ENCODE peak calls at places on chromosomes 16 and 17, in four cellular contexts. One of them, this sample, is unnamed. For H3K36me3, the result is how much of the 10 kb centered on the place peaks cover.

GRCh38 chr17:14468858-14469257 is 168.0 kb downstream of the HS3ST3B1 start:
- DNase-seq in tibial artery: no peak
- DNase-seq in heart right ventricle: no peak
- DNase-seq in upper lobe of right lung: no peak
- DNase-seq in this sample: no peak

GRCh38 chr16:50366126-50366525 is 2.7 kb downstream of the BRD7 start:
- DNase-seq in tibial artery: no peak
- DNase-seq in upper lobe of right lung: no peak
- DNase-seq in heart right ventricle: no peak
- DNase-seq in this sample: no peak

GRCh38 chr16:67516296-67517177 is 12.1 kb upstream of the RIPOR1 start:
- DNase-seq in heart right ventricle: no peak
- DNase-seq in tibial artery: no peak
- DNase-seq in upper lobe of right lung: no peak
- DNase-seq in this sample: peak

GRCh38 chr16:87560428-87561199 is 41.7 kb upstream of the JPH3 start:
- DNase-seq in tibial artery: peak
- DNase-seq in upper lobe of right lung: peak
- DNase-seq in heart right ventricle: peak
- DNase-seq in this sample: peak

GRCh38 chr17:51507444-51507843 is 247.1 kb downstream of the UTP18 start:
- DNase-seq in upper lobe of right lung: no peak
- DNase-seq in heart right ventricle: no peak
- DNase-seq in tibial artery: no peak
- DNase-seq in this sample: no peak

GRCh38 chr17:29240477-29240876 is 6.2 kb upstream of the CRYBA1 start:
- DNase-seq in tibial artery: no peak
- DNase-seq in upper lobe of right lung: no peak
- DNase-seq in heart right ventricle: no peak
- DNase-seq in this sample: no peak

GRCh38 chr17:27878776-27879562 is 14.2 kb downstream of the LYRM9 start:
- DNase-seq in heart right ventricle: peak
- DNase-seq in upper lobe of right lung: no peak
- DNase-seq in tibial artery: no peak
- DNase-seq in this sample: no peak

GRCh38 chr17:51743477-51743876 is 415.0 kb downstream of the CA10 start:
- DNase-seq in tibial artery: no peak
- DNase-seq in heart right ventricle: no peak
- DNase-seq in upper lobe of right lung: no peak
- DNase-seq in this sample: no peak

GRCh38 chr16:78292726-78293380 is 193.4 kb downstream of the WWOX start:
- DNase-seq in heart right ventricle: no peak
- DNase-seq in upper lobe of right lung: no peak
- DNase-seq in tibial artery: no peak
- DNase-seq in this sample: no peak

GRCh38 chr17:71501716-71502115 is 619.1 kb upstream of the SOX9 start:
- DNase-seq in upper lobe of right lung: no peak
- DNase-seq in tibial artery: no peak
- DNase-seq in heart right ventricle: no peak
- DNase-seq in this sample: no peak

GRCh38 chr16:58116046-58116445 is 13.1 kb downstream of the CFAP20 start:
- DNase-seq in tibial artery: no peak
- DNase-seq in upper lobe of right lung: no peak
- DNase-seq in heart right ventricle: no peak
- DNase-seq in this sample: no peak
- H3K36me3 ChIP-seq in tibial artery: under half
- H3K36me3 ChIP-seq in upper lobe of right lung: under half
- H3K36me3 ChIP-seq in heart right ventricle: under half
- H3K36me3 ChIP-seq in this sample: under half

GRCh38 chr17:81238490-81238814 is 403 bp downstream of the TEPSIN start:
- DNase-seq in heart right ventricle: no peak
- DNase-seq in tibial artery: no peak
- DNase-seq in upper lobe of right lung: no peak
- DNase-seq in this sample: no peak
- H3K27ac ChIP-seq in heart right ventricle: peak
- H3K27ac ChIP-seq in tibial artery: peak
- H3K27ac ChIP-seq in upper lobe of right lung: peak
- H3K27ac ChIP-seq in this sample: no peak

GRCh38 chr16:18827890-18828289 is 26.5 kb upstream of the ARL6IP1 start:
- DNase-seq in heart right ventricle: no peak
- DNase-seq in upper lobe of right lung: no peak
- DNase-seq in tibial artery: no peak
- DNase-seq in this sample: no peak
- H3K36me3 ChIP-seq in heart right ventricle: half or more
- H3K36me3 ChIP-seq in upper lobe of right lung: half or more
- H3K36me3 ChIP-seq in tibial artery: half or more
- H3K36me3 ChIP-seq in this sample: under half

DNA sequence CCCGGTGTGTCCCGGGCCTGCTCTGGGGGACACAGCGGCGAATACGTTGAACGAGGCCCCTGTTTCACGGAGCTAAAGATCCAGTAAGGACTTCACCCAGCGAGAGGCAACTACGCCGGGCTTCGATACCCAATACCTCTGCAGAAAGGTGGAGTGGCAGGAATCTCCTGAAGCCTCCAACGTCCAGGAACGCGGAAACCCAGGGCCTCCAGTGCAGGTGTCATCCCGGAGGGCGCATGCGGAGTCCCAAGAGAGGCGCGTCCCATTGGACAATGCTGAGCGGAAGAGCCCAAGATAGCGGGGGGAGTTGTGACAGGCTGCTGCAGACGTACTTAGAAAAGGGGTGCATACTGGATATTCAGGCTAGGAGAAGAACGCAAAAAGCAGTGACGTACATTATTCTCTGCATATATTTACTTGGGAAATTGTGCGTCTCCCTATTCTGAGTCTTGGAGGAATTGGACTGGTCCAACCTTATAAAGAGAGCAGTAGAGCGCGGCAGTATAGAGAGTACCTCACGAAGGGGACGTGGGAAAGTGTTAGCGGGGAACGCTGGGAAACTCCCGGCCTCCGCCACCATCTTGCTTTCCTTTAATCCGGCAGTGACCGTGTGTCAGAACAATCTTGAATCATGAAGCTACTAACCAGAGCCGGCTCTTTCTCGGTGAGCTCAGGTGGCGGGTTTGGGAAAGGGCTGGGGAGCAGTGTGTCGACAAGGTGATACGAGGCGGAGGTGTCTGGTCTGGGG is at the start of gene UQCRC2:
- DNase-seq in heart right ventricle: peak
- DNase-seq in upper lobe of right lung: peak
- DNase-seq in tibial artery: peak
- DNase-seq in this sample: peak
- H3K27ac ChIP-seq in heart right ventricle: peak
- H3K27ac ChIP-seq in upper lobe of right lung: peak
- H3K27ac ChIP-seq in tibial artery: peak
- H3K27ac ChIP-seq in this sample: peak

This sample was measured in PC-3.